ENCODE peak calls at places on chromosomes 11 and 22, in five cellular contexts. N is iPS DF 6.9, W is brain microvascular endothelial cell, C is RWPE1, P is H9. M is an unnamed sample.

GRCh38 chr11:112253605-112254242 is 6.9 kb downstream of the PLET1 start:
- DNase-seq in P (no peak), N (no peak), W (no peak), C (no peak), M (no peak)

GRCh38 chr11:68890490-68891231 is 13.0 kb downstream of the MRPL21 start:
- DNase-seq in P (no peak), C (no peak), N (no peak), W (peak), M (peak)

GRCh38 chr11:114124601-114125144 is 65.2 kb downstream of the ZBTB16 start:
- DNase-seq in P (no peak), C (no peak), W (no peak), N (no peak), M (no peak)

GRCh38 chr11:2531277-2531986 is 86.6 kb downstream of the KCNQ1 start:
- DNase-seq in N (peak), W (peak), P (peak), C (peak), M (peak)

GRCh38 chr11:120710354-120711187 is 199.0 kb downstream of the GRIK4 start:
- DNase-seq in P (peak), C (peak), N (no peak), W (peak), M (peak)

GRCh38 chr11:4061700-4062099 is 32.9 kb upstream of the RRM1 start:
- DNase-seq in N (no peak), W (no peak), C (no peak), P (no peak), M (no peak)

GRCh38 chr22:28442951-28443876 is 236.4 kb downstream of the TTC28 start:
- DNase-seq in P (peak), W (peak), N (peak), C (peak), M (peak)

GRCh38 chr11:123568367-123568870 is 86.0 kb downstream of the SCN3B start:
- DNase-seq in W (no peak), C (no peak), P (no peak), N (no peak), M (no peak)

GRCh38 chr11:122778148-122778547 is 60.2 kb upstream of the CRTAM start:
- DNase-seq in N (no peak), W (no peak), C (no peak), P (no peak), M (no peak)

GRCh38 chr11:88035271-88035670 is 140.0 kb downstream of the RAB38 start:
- DNase-seq in C (no peak), P (no peak), N (no peak), W (no peak), M (no peak)

GRCh38 chr11:79087957-79088318 is 352.9 kb downstream of the TENM4 start:
- DNase-seq in C (no peak), P (no peak), N (no peak), W (peak), M (no peak)

GRCh38 chr22:50286275-50286674 is 16.1 kb upstream of the MAPK11 start:
- DNase-seq in C (no peak), W (no peak), P (no peak), N (no peak), M (no peak)
- H3K27ac ChIP-seq in C (peak), W (no peak), P (no peak), N (no peak), M (no peak)

GRCh38 chr11:8684600-8685290 is 2.2 kb downstream of the RPL27A start:
- DNase-seq in W (no peak), P (no peak), N (no peak), C (no peak), M (no peak)

GRCh38 chr11:8685306-8685705 is 2.7 kb downstream of the RPL27A start:
- DNase-seq in W (no peak), N (no peak), C (no peak), P (no peak), M (no peak)

GRCh38 chr11:8683115-8683807 is 669 bp downstream of the RPL27A start:
- DNase-seq in C (no peak), P (no peak), N (no peak), W (no peak), M (no peak)

GRCh38 chr11:8686325-8686724 is 3.7 kb downstream of the RPL27A start:
- DNase-seq in C (no peak), N (no peak), P (no peak), W (no peak), M (no peak)

DNA sequence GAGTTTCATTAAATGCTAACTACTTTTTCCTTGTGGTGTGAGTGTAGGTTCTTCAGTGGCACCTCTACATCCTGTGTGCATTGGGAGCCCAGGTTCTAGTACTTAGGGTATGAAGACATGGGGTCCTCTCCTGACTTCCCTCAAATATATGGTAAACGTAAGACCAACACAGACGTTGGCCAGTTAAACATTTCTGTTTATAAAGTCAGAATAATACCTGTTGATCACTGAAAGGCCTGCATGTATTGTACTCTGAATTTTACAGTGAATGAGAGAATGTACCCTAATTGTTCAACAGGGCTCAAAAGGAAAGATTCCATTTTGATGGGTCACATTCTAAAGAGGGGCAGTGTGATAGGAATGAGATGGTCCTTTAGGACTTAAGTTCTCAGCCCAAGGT is 3.2 kb downstream of the RPL27A start:
- DNase-seq in C (no peak), W (no peak), P (no peak), N (no peak), M (no peak)
- H3K27ac ChIP-seq in C (peak), W (no peak), P (no peak), N (no peak), M (no peak)

GRCh38 chr11:82858556-82859091 is 41.6 kb downstream of the PRCP start:
- DNase-seq in W (peak), P (no peak), C (peak), N (no peak), M (no peak)
- H3K27ac ChIP-seq in W (peak), P (no peak), C (peak), N (no peak), M (peak)

DNA sequence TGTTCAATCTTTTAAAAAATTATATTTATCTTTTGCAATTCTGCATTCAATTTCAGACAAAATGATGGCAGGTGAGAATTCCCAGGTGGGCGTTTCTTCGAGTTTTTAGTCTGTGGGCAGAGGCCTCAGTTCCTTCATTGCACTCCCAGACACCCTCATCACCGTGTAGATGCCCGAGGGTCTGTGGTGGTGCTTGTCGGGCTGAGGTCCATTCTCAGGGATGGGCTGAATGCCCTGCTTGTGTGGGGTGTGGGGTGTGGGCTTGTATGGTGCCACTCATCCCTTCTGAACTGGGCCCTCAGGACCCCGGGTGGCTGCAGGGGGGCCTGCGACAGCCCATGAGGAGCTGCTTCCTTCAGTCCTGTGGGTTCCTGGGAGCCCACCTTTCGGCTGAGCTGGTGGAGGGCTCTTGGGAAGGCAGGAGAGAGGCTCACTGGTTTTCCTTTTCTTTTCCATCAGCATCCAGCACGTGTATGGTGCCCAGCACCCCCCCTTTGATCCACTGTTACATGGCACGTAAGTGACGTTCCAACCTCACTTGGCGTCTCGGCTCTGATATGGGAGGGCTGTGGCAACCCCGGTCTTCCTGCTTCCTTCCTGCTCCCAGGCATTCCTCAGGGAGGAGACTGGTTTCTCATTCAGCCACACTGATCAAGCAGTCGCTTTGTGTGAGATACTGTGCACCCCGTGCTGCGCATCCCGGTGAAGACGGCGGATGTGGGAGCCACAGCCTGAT is 29.8 kb downstream of the TBC1D22A start:
- DNase-seq in N (no peak), W (no peak), C (no peak), P (no peak), M (no peak)
- H3K27ac ChIP-seq in N (no peak), W (peak), C (peak), P (no peak), M (peak)

GRCh38 chr11:73121692-73122091 is 20.4 kb downstream of the FCHSD2 start:
- DNase-seq in N (no peak), C (no peak), W (no peak), P (no peak), M (no peak)
- H3K27ac ChIP-seq in N (no peak), C (no peak), W (no peak), P (no peak), M (no peak)

GRCh38 chr11:60504219-60504618 is 11.0 kb upstream of the MS4A13 start:
- DNase-seq in C (no peak), P (no peak), W (no peak), N (no peak), M (no peak)

GRCh38 chr11:60502221-60502775 is 9.7 kb downstream of the MS4A12 start:
- DNase-seq in W (no peak), P (no peak), C (no peak), N (no peak), M (no peak)

GRCh38 chr11:60500276-60500935 is 7.8 kb downstream of the MS4A12 start:
- DNase-seq in P (no peak), C (no peak), W (peak), N (no peak), M (no peak)

GRCh38 chr11:60498399-60498798 is 5.8 kb downstream of the MS4A12 start:
- DNase-seq in W (no peak), N (no peak), P (no peak), C (no peak), M (no peak)

DNA sequence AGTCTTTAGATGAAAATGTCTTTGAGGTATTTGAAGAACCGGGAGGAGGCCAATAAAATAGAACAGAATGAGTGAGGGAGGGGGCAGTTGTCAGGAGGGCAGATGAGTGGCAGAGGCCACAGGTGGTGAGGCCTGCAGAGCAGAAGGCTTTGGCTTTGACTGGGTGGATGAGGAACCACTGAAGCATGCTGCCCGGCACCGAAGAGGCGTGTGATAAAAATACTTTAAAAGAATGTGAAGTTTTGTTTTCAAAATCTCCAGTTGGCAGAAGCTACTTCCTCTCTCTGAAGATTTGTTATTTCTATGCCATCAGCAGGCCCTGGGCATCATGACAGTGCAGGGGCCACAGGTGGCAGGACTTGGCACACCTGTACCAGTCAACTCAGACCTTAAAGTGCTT is 6.3 kb downstream of the MS4A12 start:
- DNase-seq in C (no peak), P (no peak), N (no peak), W (no peak), M (no peak)
- H3K27ac ChIP-seq in C (no peak), P (no peak), N (no peak), W (no peak), M (no peak)

DNA sequence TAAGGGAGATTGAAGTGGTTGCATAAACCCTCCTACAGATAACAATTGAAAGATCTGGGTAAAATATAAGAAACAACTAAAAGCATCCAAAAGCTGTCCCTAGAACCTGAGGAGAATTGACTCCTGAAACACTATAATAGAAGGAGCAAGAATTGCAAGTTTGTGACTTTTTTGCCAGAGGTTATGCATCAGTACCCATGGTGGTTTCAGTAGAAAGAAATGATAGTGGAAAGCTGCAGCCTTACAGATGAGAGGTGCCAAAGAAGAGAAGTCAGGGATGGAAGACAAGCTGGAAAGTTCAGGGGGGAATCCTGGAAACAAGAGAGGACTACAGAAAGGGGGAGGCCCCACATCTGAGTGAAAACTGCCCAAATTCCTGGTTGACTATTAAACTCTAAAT is 80.7 kb downstream of the PACS1 start:
- DNase-seq in W (no peak), C (no peak), N (no peak), P (no peak), M (no peak)
- H3K27ac ChIP-seq in W (no peak), C (no peak), N (no peak), P (no peak), M (no peak)

GRCh38 chr11:119262668-119263351 is 54.1 kb downstream of the MCAM start:
- DNase-seq in P (no peak), N (no peak), C (no peak), W (peak), M (no peak)
- H3K27ac ChIP-seq in P (no peak), N (no peak), C (no peak), W (no peak), M (no peak)

GRCh38 chr22:47114813-47115517 is 352.5 kb downstream of the TBC1D22A start:
- DNase-seq in C (no peak), N (no peak), P (peak), W (no peak), M (no peak)
- H3K27ac ChIP-seq in C (peak), N (no peak), P (no peak), W (no peak), M (no peak)

M was measured in caudate nucleus.